ENCODE peak calls at places on chromosomes 11 and 22, in ten cellular contexts. X, P, C, I, S, A, E, M, N and Z are unnamed samples.

GRCh38 chr11:63804259-63804658 is 9.0 kb upstream of the SPINDOC start:
- DNase-seq in X (no peak), P (no peak), C (peak), I (no peak), S (no peak), A (no peak), E (no peak), M (no peak), N (no peak), Z (no peak)

GRCh38 chr22:30822216-30823014 is 127.7 kb downstream of the OSBP2 start:
- DNase-seq in X (no peak), P (no peak), C (no peak), I (no peak), S (no peak), A (peak), E (no peak), M (peak), N (no peak), Z (no peak)

GRCh38 chr11:66335531-66336233 is 552 bp downstream of the RIN1 start:
- DNase-seq in X (no peak), P (no peak), C (peak), I (no peak), S (peak), A (peak), E (peak), M (peak), N (peak), Z (no peak)

GRCh38 chr11:109071712-109072524 is 350.1 kb upstream of the C11orf87 start:
- DNase-seq in X (no peak), P (peak), C (peak), I (no peak), S (no peak), A (no peak), E (peak), M (no peak), N (peak), Z (no peak)

GRCh38 chr11:68213135-68213515 is at the start of gene KMT5B:
- DNase-seq in X (no peak), P (no peak), C (no peak), I (peak), S (peak), A (no peak), E (peak), M (no peak), N (peak), Z (no peak)

GRCh38 chr22:40289991-40290459 is 56.3 kb upstream of the ADSL start:
- DNase-seq in X (no peak), P (no peak), C (no peak), I (peak), S (no peak), A (no peak), E (no peak), M (no peak), N (no peak), Z (no peak)

GRCh38 chr22:31206896-31207687 is 5.0 kb upstream of the LIMK2 start:
- DNase-seq in X (no peak), P (no peak), C (peak), I (no peak), S (no peak), A (no peak), E (no peak), M (peak), N (no peak), Z (no peak)

GRCh38 chr11:61173456-61173855 is 12.2 kb upstream of the VPS37C start:
- DNase-seq in X (no peak), P (no peak), C (peak), I (no peak), S (no peak), A (no peak), E (peak), M (no peak), N (peak), Z (no peak)

GRCh38 chr11:134347441-134347840 is 15.7 kb downstream of the GLB1L2 start:
- DNase-seq in X (no peak), P (no peak), C (no peak), I (no peak), S (no peak), A (no peak), E (no peak), M (no peak), N (no peak), Z (no peak)

GRCh38 chr22:38824587-38824986 is 19.2 kb downstream of the NPTXR start:
- DNase-seq in X (peak), P (no peak), C (peak), I (peak), S (peak), A (peak), E (peak), M (no peak), N (peak), Z (no peak)

GRCh38 chr22:19876314-19876940 is 21.8 kb upstream of the GNB1L start:
- DNase-seq in X (no peak), P (peak), C (no peak), I (peak), S (peak), A (no peak), E (no peak), M (peak), N (no peak), Z (no peak)

GRCh38 chr22:28855355-28856094 is 27.8 kb upstream of the ZNRF3 start:
- DNase-seq in X (peak), P (no peak), C (peak), I (peak), S (no peak), A (peak), E (peak), M (peak), N (peak), Z (no peak)

GRCh38 chr11:93000511-93001476 is 31.3 kb downstream of the MTNR1B start:
- DNase-seq in X (peak), P (no peak), C (peak), I (no peak), S (no peak), A (no peak), E (peak), M (peak), N (peak), Z (no peak)

GRCh38 chr22:48494968-48495750 is 1332.5 kb downstream of the BRD1 start:
- DNase-seq in X (no peak), P (no peak), C (no peak), I (no peak), S (peak), A (no peak), E (no peak), M (no peak), N (no peak), Z (no peak)

GRCh38 chr22:17917490-17917983 is 106.8 kb downstream of the MICAL3 start:
- DNase-seq in X (no peak), P (no peak), C (peak), I (no peak), S (no peak), A (no peak), E (no peak), M (no peak), N (no peak), Z (no peak)

GRCh38 chr11:109371444-109372176 is 50.4 kb upstream of the C11orf87 start:
- DNase-seq in X (no peak), P (no peak), C (peak), I (no peak), S (no peak), A (peak), E (no peak), M (no peak), N (peak), Z (no peak)

GRCh38 chr11:75376175-75376574 is 23.1 kb upstream of the RPS3 start:
- DNase-seq in X (no peak), P (no peak), C (no peak), I (no peak), S (no peak), A (no peak), E (no peak), M (no peak), N (no peak), Z (no peak)

GRCh38 chr11:2731285-2732125 is 31.7 kb upstream of the KCNQ1OT1 start:
- DNase-seq in X (no peak), P (no peak), C (no peak), I (no peak), S (no peak), A (no peak), E (no peak), M (no peak), N (no peak), Z (no peak)

GRCh38 chr22:36644333-36644757 is 59.2 kb downstream of the CACNG2 start:
- DNase-seq in X (peak), P (no peak), C (peak), I (no peak), S (no peak), A (peak), E (peak), M (no peak), N (peak), Z (no peak)

GRCh38 chr11:29343465-29344333 is 673.1 kb downstream of the KCNA4 start:
- DNase-seq in X (peak), P (peak), C (peak), I (peak), S (peak), A (peak), E (peak), M (peak), N (peak), Z (no peak)

GRCh38 chr11:45089845-45090499 is 56.5 kb upstream of the PRDM11 start:
- DNase-seq in X (no peak), P (no peak), C (peak), I (no peak), S (no peak), A (no peak), E (peak), M (no peak), N (peak), Z (no peak)

GRCh38 chr11:75100314-75100713 is 3.6 kb upstream of the OR2AT4 start:
- DNase-seq in X (peak), P (no peak), C (peak), I (no peak), S (no peak), A (no peak), E (peak), M (no peak), N (peak), Z (no peak)

GRCh38 chr11:30917859-30918478 is 331.8 kb upstream of the MPPED2 start:
- DNase-seq in X (peak), P (no peak), C (peak), I (no peak), S (no peak), A (peak), E (peak), M (peak), N (peak), Z (no peak)

GRCh38 chr11:83035070-83035854 is 36.4 kb downstream of the RAB30 start:
- DNase-seq in X (no peak), P (no peak), C (peak), I (no peak), S (no peak), A (no peak), E (no peak), M (no peak), N (peak), Z (no peak)

GRCh38 chr11:95231881-95232605 is 1.0 kb upstream of the SESN3 start:
- DNase-seq in X (no peak), P (peak), C (peak), I (peak), S (peak), A (peak), E (no peak), M (no peak), N (peak), Z (no peak)

GRCh38 chr22:49372530-49373288 is 455.0 kb downstream of the BRD1 start:
- DNase-seq in X (peak), P (no peak), C (no peak), I (no peak), S (no peak), A (peak), E (no peak), M (peak), N (no peak), Z (no peak)

GRCh38 chr22:37909756-37910155 is 3.7 kb downstream of the MICALL1 start:
- DNase-seq in X (no peak), P (no peak), C (no peak), I (no peak), S (no peak), A (no peak), E (no peak), M (no peak), N (no peak), Z (no peak)

GRCh38 chr22:45072322-45072903 is 62.6 kb upstream of the PHF21B start:
- DNase-seq in X (peak), P (peak), C (peak), I (no peak), S (peak), A (no peak), E (peak), M (peak), N (peak), Z (no peak)

GRCh38 chr11:9313648-9314290 is 624 bp downstream of the TMEM41B start:
- DNase-seq in X (peak), P (no peak), C (peak), I (peak), S (no peak), A (peak), E (peak), M (no peak), N (peak), Z (no peak)

GRCh38 chr11:94494200-94494545 is 389 bp downstream of the ANKRD49 start:
- DNase-seq in X (no peak), P (no peak), C (no peak), I (no peak), S (no peak), A (no peak), E (no peak), M (no peak), N (peak), Z (no peak)

GRCh38 chr11:134736251-134737072 is 324.4 kb upstream of the B3GAT1 start:
- DNase-seq in X (no peak), P (no peak), C (no peak), I (no peak), S (no peak), A (no peak), E (no peak), M (no peak), N (no peak), Z (no peak)

GRCh38 chr22:37782340-37783168 is 25.2 kb upstream of the GCAT start:
- DNase-seq in X (no peak), P (no peak), C (peak), I (no peak), S (no peak), A (no peak), E (peak), M (no peak), N (peak), Z (no peak)

GRCh38 chr11:86523738-86524602 is 148.4 kb downstream of the ME3 start:
- DNase-seq in X (peak), P (no peak), C (peak), I (no peak), S (no peak), A (no peak), E (peak), M (no peak), N (peak), Z (no peak)

GRCh38 chr11:70247042-70247709 is 23.3 kb upstream of the PPFIA1 start:
- DNase-seq in X (no peak), P (no peak), C (no peak), I (no peak), S (no peak), A (no peak), E (peak), M (no peak), N (no peak), Z (no peak)

GRCh38 chr22:29702931-29703594 is 16.7 kb upstream of the CABP7 start:
- DNase-seq in X (no peak), P (no peak), C (no peak), I (no peak), S (no peak), A (no peak), E (no peak), M (no peak), N (no peak), Z (no peak)

GRCh38 chr22:38758276-38758945 is 2.6 kb upstream of the SUN2 start:
- DNase-seq in X (no peak), P (no peak), C (no peak), I (peak), S (no peak), A (no peak), E (no peak), M (peak), N (no peak), Z (no peak)

GRCh38 chr22:38830026-38830844 is 13.6 kb downstream of the NPTXR start:
- DNase-seq in X (no peak), P (no peak), C (no peak), I (no peak), S (no peak), A (no peak), E (no peak), M (no peak), N (no peak), Z (no peak)

DNA sequence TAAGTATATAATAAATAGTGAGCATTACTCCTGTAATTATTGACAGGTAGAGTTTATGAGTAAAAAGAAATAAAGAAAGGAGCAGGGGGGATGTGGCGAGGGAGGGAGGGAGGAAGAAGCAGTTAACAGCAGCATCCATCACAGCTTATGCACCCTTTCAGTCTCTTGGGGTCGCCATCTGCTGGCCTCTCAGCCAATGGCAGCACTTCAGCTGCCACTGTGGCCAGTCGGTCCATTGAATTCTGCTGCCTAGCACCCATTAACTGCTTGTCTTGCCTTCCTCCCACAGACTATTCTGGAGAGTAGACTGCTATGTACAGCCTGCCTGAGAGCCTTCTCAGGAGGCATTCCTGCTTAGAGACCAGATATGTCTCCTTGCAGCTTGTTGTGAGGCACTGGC is 388.3 kb downstream of the TENM4 start:
- DNase-seq in X (no peak), P (no peak), C (no peak), I (no peak), S (no peak), A (peak), E (no peak), M (peak), N (no peak), Z (no peak)
- TF ChIP-seq CTCF in X (no peak), P (no peak), C (peak), I (no peak), S (no peak), A (no peak), E (peak), M (peak), N (peak), Z (peak)

DNA sequence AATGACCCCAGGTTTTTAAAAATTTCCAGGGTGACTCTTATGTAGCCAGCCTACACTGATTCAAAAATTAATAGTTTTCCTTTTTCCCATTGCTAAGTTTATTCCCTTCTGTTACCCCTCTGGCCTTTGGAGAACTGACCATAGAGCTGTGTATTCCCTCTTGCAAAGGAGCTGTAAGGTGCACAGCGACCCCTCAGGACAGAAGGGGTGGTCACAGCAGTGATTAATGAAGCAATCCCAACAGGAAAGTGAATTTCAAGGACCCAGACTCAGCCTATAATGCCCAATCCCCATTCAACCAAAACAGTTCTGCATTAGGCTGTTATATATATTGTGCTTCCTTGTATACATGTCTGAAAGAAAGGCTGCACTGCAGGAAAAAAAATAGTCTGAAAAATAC is 147.1 kb downstream of the WT1 start:
- DNase-seq in X (no peak), P (no peak), C (no peak), I (no peak), S (no peak), A (no peak), E (no peak), M (peak), N (no peak), Z (no peak)
- TF ChIP-seq CTCF in X (no peak), P (no peak), C (no peak), I (no peak), S (no peak), A (no peak), E (no peak), M (peak), N (no peak), Z (no peak)

GRCh38 chr11:39724404-39724803 is 1735.0 kb downstream of the LRRC4C start:
- DNase-seq in X (no peak), P (no peak), C (no peak), I (no peak), S (no peak), A (no peak), E (no peak), M (no peak), N (no peak), Z (no peak)
- TF ChIP-seq CTCF in X (no peak), P (no peak), C (no peak), I (no peak), S (no peak), A (peak), E (no peak), M (peak), N (no peak), Z (peak)

GRCh38 chr11:126999366-126999765 is 1.2 kb downstream of the KIRREL3 start:
- DNase-seq in X (no peak), P (no peak), C (no peak), I (no peak), S (no peak), A (no peak), E (no peak), M (no peak), N (no peak), Z (no peak)

GRCh38 chr11:127000291-127000968 is at the start of gene KIRREL3:
- DNase-seq in X (peak), P (no peak), C (no peak), I (no peak), S (no peak), A (peak), E (peak), M (no peak), N (no peak), Z (no peak)

GRCh38 chr11:127002669-127003259 is 2.2 kb upstream of the KIRREL3 start:
- DNase-seq in X (no peak), P (no peak), C (no peak), I (no peak), S (no peak), A (no peak), E (no peak), M (no peak), N (no peak), Z (no peak)

GRCh38 chr11:127003260-127003981 is 2.9 kb upstream of the KIRREL3 start:
- DNase-seq in X (peak), P (no peak), C (no peak), I (no peak), S (no peak), A (peak), E (peak), M (peak), N (no peak), Z (peak)

DNA sequence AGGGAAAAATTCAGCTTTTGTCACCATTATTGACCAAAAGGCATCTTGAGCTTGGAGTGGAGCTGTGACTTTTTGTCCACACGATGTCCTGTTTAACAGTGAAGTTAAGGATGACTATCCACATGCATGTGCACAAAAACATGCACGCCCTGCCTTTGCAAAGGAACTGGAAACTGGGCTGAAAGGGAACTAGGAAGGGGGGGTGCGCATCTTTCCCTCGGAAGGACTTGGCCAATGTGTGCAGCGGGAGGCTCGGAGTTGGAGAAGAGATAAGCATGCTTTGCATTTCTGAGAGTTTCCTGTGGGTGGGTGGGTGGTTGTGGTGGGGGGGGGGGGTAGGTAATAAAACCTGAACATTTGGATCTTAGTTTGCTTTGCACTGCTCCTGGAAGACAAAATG is 421 bp upstream of the KIRREL3 start:
- DNase-seq in X (no peak), P (no peak), C (no peak), I (no peak), S (no peak), A (peak), E (peak), M (no peak), N (no peak), Z (no peak)
- TF ChIP-seq CTCF in X (no peak), P (no peak), C (no peak), I (no peak), S (no peak), A (no peak), E (no peak), M (no peak), N (no peak), Z (no peak)

DNA sequence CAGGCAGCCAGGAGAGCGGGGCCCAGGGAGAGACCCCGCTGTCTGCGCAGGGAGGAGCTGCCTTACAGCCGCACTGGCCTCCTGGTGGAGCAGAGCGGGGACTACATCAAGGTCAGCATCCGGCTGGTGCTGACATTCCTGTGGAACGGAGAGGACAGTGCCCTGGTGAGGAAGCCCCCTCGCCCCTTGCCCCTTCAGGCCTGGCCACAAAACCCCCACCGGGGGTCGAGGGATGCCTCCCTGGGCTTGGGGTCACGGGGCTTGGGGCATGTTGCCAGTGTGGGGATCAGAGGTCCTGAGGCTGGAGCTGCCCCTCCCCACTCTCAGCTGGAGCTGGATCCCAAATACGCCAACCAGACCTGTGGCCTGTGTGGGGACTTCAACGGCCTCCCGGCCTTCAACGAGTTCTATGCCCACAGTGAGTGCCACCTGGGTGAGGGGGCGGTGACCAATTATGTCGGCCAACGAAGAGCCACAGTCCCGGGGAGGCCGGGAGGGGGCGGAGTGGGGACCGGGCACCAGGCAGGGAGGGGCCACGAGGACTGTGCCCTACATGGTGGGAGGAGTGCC is 4.2 kb downstream of the MUC5B start:
- DNase-seq in X (peak), P (no peak), C (no peak), I (no peak), S (no peak), A (peak), E (peak), M (peak), N (no peak), Z (peak)
- TF ChIP-seq CTCF in X (no peak), P (no peak), C (no peak), I (no peak), S (no peak), A (peak), E (peak), M (peak), N (no peak), Z (no peak)